ENCODE peak calls at places on chromosomes 12 and 14, in four cellular contexts. D is AML-193, F is retina, H is Ammon's horn. P is an unnamed sample.

GRCh38 chr12:32549675-32550079 is 129.4 kb upstream of the DNM1L start:
- DNase-seq in F (peak), D (no peak), H (peak), P (no peak)

GRCh38 chr12:104695453-104696148 is 238.9 kb downstream of the CHST11 start:
- DNase-seq in H (no peak), D (no peak), F (no peak), P (peak)

GRCh38 chr12:115619061-115619460 is 658.4 kb downstream of the MED13L start:
- DNase-seq in D (no peak), H (no peak), F (no peak), P (no peak)

GRCh38 chr14:93343797-93344196 is 3.2 kb upstream of the COX8C start:
- DNase-seq in H (no peak), F (no peak), D (no peak), P (no peak)

GRCh38 chr14:62439210-62439609 is 606.0 kb downstream of the KCNH5 start:
- DNase-seq in F (no peak), H (no peak), D (no peak), P (no peak)

GRCh38 chr12:30795660-30796507 is 41.1 kb upstream of the CAPRIN2 start:
- DNase-seq in H (no peak), D (no peak), F (peak), P (peak)

GRCh38 chr14:40796168-40796567 is 810.5 kb upstream of the LRFN5 start:
- DNase-seq in H (no peak), F (no peak), D (no peak), P (no peak)

GRCh38 chr14:106436310-106436905 is 910.0 kb downstream of the TMEM121 start:
- DNase-seq in D (peak), F (no peak), H (peak), P (no peak)

GRCh38 chr14:28719130-28719529 is 47.5 kb upstream of the FOXG1 start:
- DNase-seq in F (no peak), H (no peak), D (no peak), P (no peak)

GRCh38 chr12:46647034-46647433 is 178.8 kb downstream of the SLC38A4 start:
- DNase-seq in H (no peak), F (no peak), D (no peak), P (no peak)

GRCh38 chr14:104428860-104429259 is 150.7 kb upstream of the C14orf180 start:
- DNase-seq in H (no peak), D (no peak), F (no peak), P (no peak)

GRCh38 chr12:121549075-121549474 is 31.7 kb downstream of the KDM2B start:
- DNase-seq in D (no peak), F (no peak), H (no peak), P (no peak)